ENCODE peak calls at places on chromosomes 3 and 15, in eight cellular contexts. B is mesendoderm, P is mammary epithelial cell, E is A549, Q is SJSA1, R is thoracic aorta, N is brain microvascular endothelial cell, Y is hepatocyte. T is an unnamed sample.
A peak's percentile ranks its signal among the peaks of the same experiment; 100 is the strongest.

GRCh38 chr15:101250331-101250730 is 1.5 kb downstream of the CHSY1 start:
- DNase-seq in B (no peak), P (peak; percentile 70), E (no peak), Q (peak; percentile 60), R (no peak), N (peak; percentile 49), Y (no peak), T (no peak)

GRCh38 chr3:42179110-42179725 is 86.8 kb downstream of the CCK start:
- DNase-seq in B (peak; percentile 93), P (peak; percentile 97), E (peak; percentile 66), Q (peak; percentile 70), R (peak; percentile 8), N (peak; percentile 92), Y (peak; percentile 83), T (no peak)

GRCh38 chr3:99472385-99472784 is 166.0 kb upstream of the COL8A1 start:
- DNase-seq in B (no peak), P (no peak), E (no peak), Q (no peak), R (peak; percentile 56), N (no peak), Y (no peak), T (no peak)

GRCh38 chr3:173584834-173585831 is 187.6 kb downstream of the NLGN1 start:
- DNase-seq in B (peak; percentile 68), P (no peak), E (no peak), Q (peak; percentile 46), R (no peak), N (peak; percentile 24), Y (peak; percentile 65), T (no peak)

GRCh38 chr15:76060098-76060989 is 559 bp downstream of the TMEM266 start:
- DNase-seq in B (no peak), P (no peak), E (no peak), Q (peak; percentile 8), R (no peak), N (no peak), Y (no peak), T (no peak)

GRCh38 chr3:169541528-169541927 is 122.0 kb downstream of the MECOM start:
- DNase-seq in B (no peak), P (no peak), E (no peak), Q (no peak), R (no peak), N (no peak), Y (no peak), T (no peak)

GRCh38 chr3:128922804-128923459 is 43.5 kb downstream of the ACAD9 start:
- DNase-seq in B (no peak), P (no peak), E (no peak), Q (no peak), R (no peak), N (no peak), Y (no peak), T (no peak)

GRCh38 chr3:2921903-2922302 is 188.3 kb downstream of the IL5RA start:
- DNase-seq in B (peak; percentile 29), P (no peak), E (peak; percentile 10), Q (no peak), R (no peak), N (no peak), Y (peak; percentile 59), T (no peak)

GRCh38 chr3:73813291-73813977 is 188.7 kb upstream of the PDZRN3 start:
- DNase-seq in B (no peak), P (peak; percentile 9), E (no peak), Q (no peak), R (no peak), N (peak; percentile 5), Y (peak; percentile 49), T (no peak)

GRCh38 chr15:42696626-42697025 is 40.3 kb downstream of the CDAN1 start:
- DNase-seq in B (no peak), P (no peak), E (no peak), Q (no peak), R (no peak), N (no peak), Y (peak; percentile 1), T (no peak)

GRCh38 chr15:99511529-99511864 is 54.3 kb upstream of the MEF2A start:
- DNase-seq in B (no peak), P (no peak), E (no peak), Q (no peak), R (no peak), N (peak; percentile 39), Y (no peak), T (no peak)

GRCh38 chr15:57220220-57220619 is 156.1 kb upstream of the CGNL1 start:
- DNase-seq in B (no peak), P (no peak), E (no peak), Q (peak; percentile 46), R (no peak), N (peak; percentile 18), Y (peak; percentile 23), T (no peak)

GRCh38 chr3:14274537-14274936 is 95.9 kb downstream of the LSM3 start:
- DNase-seq in B (peak; percentile 88), P (no peak), E (no peak), Q (no peak), R (no peak), N (no peak), Y (no peak), T (no peak)

GRCh38 chr15:98745179-98745578 is 96.8 kb downstream of the IGF1R start:
- DNase-seq in B (no peak), P (peak; percentile 41), E (no peak), Q (no peak), R (no peak), N (no peak), Y (peak; percentile 34), T (no peak)

GRCh38 chr15:101497017-101497416 is 7.5 kb upstream of the PCSK6 start:
- DNase-seq in B (no peak), P (no peak), E (no peak), Q (no peak), R (no peak), N (no peak), Y (no peak), T (no peak)

GRCh38 chr3:62718011-62718410 is 157.2 kb downstream of the CADPS start:
- DNase-seq in B (no peak), P (peak; percentile 37), E (no peak), Q (peak; percentile 1), R (no peak), N (no peak), Y (no peak), T (no peak)

GRCh38 chr3:177633671-177634207 is 436.5 kb upstream of the TBL1XR1 start:
- DNase-seq in B (no peak), P (no peak), E (no peak), Q (peak; percentile 42), R (no peak), N (peak; percentile 68), Y (no peak), T (no peak)

GRCh38 chr3:177624523-177625495 is 427.5 kb upstream of the TBL1XR1 start:
- DNase-seq in B (no peak), P (no peak), E (no peak), Q (no peak), R (no peak), N (no peak), Y (no peak), T (no peak)

GRCh38 chr3:177626014-177626413 is 428.7 kb upstream of the TBL1XR1 start:
- DNase-seq in B (no peak), P (no peak), E (no peak), Q (no peak), R (no peak), N (no peak), Y (no peak), T (no peak)

GRCh38 chr3:177629276-177629675 is 432.0 kb upstream of the TBL1XR1 start:
- DNase-seq in B (no peak), P (no peak), E (no peak), Q (no peak), R (no peak), N (no peak), Y (no peak), T (no peak)
- H3K27ac ChIP-seq in B (no peak overlapping the region), P (no peak overlapping the region), E (no peak overlapping the region), Q (no peak overlapping the region), R (no peak overlapping the region), N (no peak overlapping the region), Y (no peak overlapping the region), T (no peak overlapping the region)

DNA sequence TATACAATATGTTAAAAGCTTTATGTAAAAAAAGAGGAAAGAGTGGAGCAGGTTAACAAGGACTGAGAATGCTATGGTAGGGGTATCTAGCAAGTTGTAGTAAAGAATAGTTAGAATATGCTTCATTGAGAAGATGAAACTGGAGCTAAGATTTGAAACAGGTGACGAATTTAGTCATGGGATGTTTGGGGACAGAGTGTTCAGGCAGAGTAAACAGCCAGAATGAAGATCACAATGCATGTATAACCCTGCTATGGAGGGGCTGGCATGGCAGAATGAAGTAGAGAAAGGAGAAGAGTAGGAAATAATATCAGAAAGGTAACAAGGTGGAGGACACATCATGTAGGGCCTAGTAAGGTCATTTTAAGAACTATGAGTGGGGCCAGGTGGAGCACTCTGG is 72.0 kb downstream of the BTD start:
- DNase-seq in B (no peak), P (no peak), E (no peak), Q (no peak), R (no peak), N (no peak), Y (no peak), T (no peak)
- H3K27ac ChIP-seq in B (no peak overlapping the region), P (no peak overlapping the region), E (no peak overlapping the region), Q (no peak overlapping the region), R (no peak overlapping the region), N (no peak overlapping the region), Y (no peak overlapping the region), T (no peak overlapping the region)

GRCh38 chr3:138775254-138775595 is 59.5 kb downstream of the PIK3CB start:
- DNase-seq in B (no peak), P (peak; percentile 55), E (no peak), Q (no peak), R (no peak), N (no peak), Y (no peak), T (no peak)

GRCh38 chr3:138774529-138775253 is 60.0 kb downstream of the PIK3CB start:
- DNase-seq in B (peak; percentile 7), P (peak; percentile 98), E (peak; percentile 18), Q (peak; percentile 80), R (peak; percentile 78), N (peak; percentile 98), Y (peak; percentile 81), T (no peak)

GRCh38 chr3:138781012-138781470 is 53.7 kb downstream of the PIK3CB start:
- DNase-seq in B (no peak), P (no peak), E (no peak), Q (no peak), R (no peak), N (no peak), Y (no peak), T (no peak)

GRCh38 chr3:138778643-138779042 is 56.1 kb downstream of the PIK3CB start:
- DNase-seq in B (no peak), P (no peak), E (no peak), Q (no peak), R (no peak), N (no peak), Y (no peak), T (no peak)

GRCh38 chr3:138776961-138777360 is 57.8 kb downstream of the PIK3CB start:
- DNase-seq in B (no peak), P (no peak), E (no peak), Q (no peak), R (no peak), N (no peak), Y (no peak), T (no peak)
- H3K27ac ChIP-seq in B (no peak overlapping the region), P (no peak overlapping the region), E (no peak overlapping the region), Q (no peak overlapping the region), R (no peak overlapping the region), N (no peak overlapping the region), Y (no peak overlapping the region), T (no peak overlapping the region)

DNA sequence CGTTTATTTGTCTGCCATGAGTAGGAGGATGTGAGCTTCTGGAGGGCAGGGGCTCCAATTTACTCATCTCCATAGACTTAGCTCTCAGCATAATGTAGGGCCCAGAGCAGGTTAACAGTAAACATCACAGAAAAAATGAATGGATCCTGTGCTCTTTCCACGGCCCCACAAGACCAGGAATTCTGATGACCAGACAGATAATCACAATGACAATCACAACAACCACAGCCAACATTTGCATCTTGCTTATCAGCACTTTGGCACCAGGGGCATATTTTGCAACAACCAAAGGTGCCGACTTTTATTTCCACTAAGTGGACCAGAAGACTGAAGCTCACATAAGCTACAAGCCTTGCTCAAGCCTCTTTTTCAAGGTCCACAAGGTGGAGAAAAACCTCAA is 68.9 kb upstream of the ANKRD34C start:
- DNase-seq in B (peak; percentile 35), P (no peak), E (no peak), Q (no peak), R (no peak), N (no peak), Y (no peak), T (no peak)
- H3K27ac ChIP-seq in B (no peak overlapping the region), P (no peak overlapping the region), E (no peak overlapping the region), Q (no peak overlapping the region), R (no peak overlapping the region), N (no peak overlapping the region), Y (no peak overlapping the region), T (no peak overlapping the region)